ENCODE peak calls at places on chromosomes 12 and 14, in nine cellular contexts. Q is NCI-H1417, J is Calu3, W is gastrocnemius medialis, I is NCI-H460, P is T follicular helper cell, K is fibroblast of lung, O is H1, L is left colon. R is an unnamed sample.

GRCh38 chr14:75518625-75519024 is 3.6 kb upstream of the BATF start:
- DNase-seq in L (no peak), K (no peak), W (no peak), I (peak), O (no peak), Q (no peak), J (no peak), P (peak), R (peak)

GRCh38 chr12:12582193-12582881 is 19.7 kb upstream of the DUSP16 start:
- DNase-seq in O (no peak), Q (no peak), K (no peak), J (no peak), L (no peak), P (no peak), W (no peak), I (no peak), R (no peak)

GRCh38 chr14:51014625-51015024 is 70.3 kb upstream of the PYGL start:
- DNase-seq in K (no peak), L (no peak), P (no peak), Q (no peak), W (no peak), J (no peak), O (no peak), I (no peak), R (no peak)

GRCh38 chr14:96098309-96098998 is 59.3 kb downstream of the C14orf132 start:
- DNase-seq in O (peak), Q (peak), I (peak), K (peak), P (no peak), J (peak), W (no peak), L (peak), R (peak)

GRCh38 chr12:65232490-65233077 is 45.9 kb upstream of the MSRB3 start:
- DNase-seq in I (peak), P (no peak), Q (no peak), W (no peak), K (peak), J (no peak), O (no peak), L (no peak), R (peak)

GRCh38 chr12:77251799-77252198 is 186.4 kb upstream of the E2F7 start:
- DNase-seq in J (no peak), O (no peak), P (no peak), Q (no peak), W (no peak), L (no peak), I (no peak), K (no peak), R (no peak)

GRCh38 chr14:103719766-103720165 is 4.2 kb downstream of the ZFYVE21 start:
- DNase-seq in W (no peak), I (no peak), J (no peak), L (no peak), K (no peak), P (no peak), Q (no peak), O (no peak), R (no peak)

GRCh38 chr12:76259660-76260389 is 88.4 kb downstream of the BBS10 start:
- DNase-seq in I (no peak), J (no peak), Q (no peak), L (no peak), O (no peak), K (peak), P (no peak), W (peak), R (peak)

GRCh38 chr12:129911437-129912049 is 7.7 kb upstream of the TMEM132D start:
- DNase-seq in O (no peak), W (no peak), J (peak), L (no peak), I (peak), P (no peak), K (peak), Q (peak), R (peak)

GRCh38 chr12:3289702-3290101 is 201.3 kb upstream of the PRMT8 start:
- DNase-seq in J (no peak), O (no peak), Q (no peak), K (no peak), L (no peak), I (no peak), P (no peak), W (no peak), R (no peak)

GRCh38 chr12:97177482-97177881 is 270.4 kb downstream of the NEDD1 start:
- DNase-seq in W (no peak), P (no peak), O (no peak), I (no peak), Q (no peak), K (peak), J (no peak), L (no peak), R (peak)

GRCh38 chr12:109542014-109542413 is 31.3 kb downstream of the MMAB start:
- DNase-seq in I (no peak), Q (no peak), J (no peak), P (no peak), W (no peak), K (peak), O (no peak), L (no peak), R (peak)

GRCh38 chr12:121443193-121443829 is 43.4 kb downstream of the RNF34 start:
- DNase-seq in Q (peak), K (peak), O (peak), L (peak), I (peak), P (peak), W (peak), J (peak), R (peak)

GRCh38 chr12:3216726-3217682 is 139.8 kb downstream of the TSPAN9 start:
- DNase-seq in K (peak), P (no peak), J (no peak), Q (no peak), I (no peak), O (no peak), L (no peak), W (no peak), R (peak)

GRCh38 chr12:122471324-122472226 is 29.2 kb downstream of the ZCCHC8 start:
- DNase-seq in W (no peak), K (peak), O (no peak), Q (peak), J (peak), I (peak), P (no peak), L (no peak), R (peak)

GRCh38 chr12:114821571-114821970 is 137.6 kb upstream of the TBX3 start:
- DNase-seq in W (no peak), L (no peak), O (no peak), P (no peak), Q (no peak), K (peak), J (no peak), I (no peak), R (no peak)

GRCh38 chr12:97960741-97961608 is 498.4 kb downstream of the RMST start:
- DNase-seq in I (peak), K (peak), W (no peak), Q (peak), P (no peak), O (no peak), J (peak), L (no peak), R (peak)

GRCh38 chr12:132161046-132161781 is 17.0 kb downstream of the NOC4L start:
- DNase-seq in W (no peak), O (no peak), P (no peak), K (peak), J (no peak), I (no peak), L (no peak), Q (no peak), R (no peak)

GRCh38 chr12:49955899-49956662 is 5.5 kb downstream of the AQP2 start:
- DNase-seq in L (no peak), J (no peak), O (no peak), W (no peak), P (no peak), I (no peak), Q (no peak), K (no peak), R (no peak)

GRCh38 chr12:31005256-31005943 is 68.3 kb upstream of the DDX11 start:
- DNase-seq in K (no peak), O (no peak), L (no peak), Q (no peak), J (no peak), P (no peak), I (no peak), W (no peak), R (no peak)

GRCh38 chr14:100100032-100100405 is 34.8 kb downstream of the EVL start:
- DNase-seq in P (no peak), W (no peak), J (no peak), K (no peak), Q (no peak), L (no peak), O (no peak), I (no peak), R (no peak)

GRCh38 chr12:67958187-67958586 is 31.1 kb upstream of the IFNG-AS1 start:
- DNase-seq in K (no peak), P (no peak), J (no peak), I (no peak), Q (no peak), O (no peak), L (no peak), W (no peak), R (no peak)

GRCh38 chr12:116882742-116883141 is 1.5 kb upstream of the HRK start:
- DNase-seq in L (no peak), I (peak), J (no peak), Q (no peak), K (peak), O (no peak), P (no peak), W (no peak), R (no peak)

GRCh38 chr14:97287956-97288355 is 490.8 kb downstream of the VRK1 start:
- DNase-seq in J (no peak), I (no peak), O (no peak), W (no peak), K (no peak), Q (no peak), L (no peak), P (no peak), R (no peak)

GRCh38 chr12:102824218-102824835 is 92.7 kb downstream of the PAH start:
- DNase-seq in P (no peak), O (peak), J (peak), K (peak), L (no peak), I (peak), Q (no peak), W (no peak), R (no peak)

GRCh38 chr12:49541140-49541861 is 2.5 kb downstream of the KCNH3 start:
- DNase-seq in I (no peak), Q (no peak), L (no peak), W (no peak), P (no peak), K (no peak), O (no peak), J (no peak), R (no peak)

GRCh38 chr12:23659151-23659550 is 290.3 kb downstream of the SOX5 start:
- DNase-seq in K (no peak), Q (no peak), O (no peak), I (no peak), J (no peak), P (no peak), W (no peak), L (no peak), R (no peak)

GRCh38 chr12:123907726-123908476 is 64.7 kb downstream of the CCDC92 start:
- DNase-seq in O (no peak), W (no peak), K (no peak), P (no peak), L (no peak), I (no peak), Q (no peak), J (no peak), R (no peak)

GRCh38 chr12:4133029-4133428 is 140.5 kb upstream of the CCND2 start:
- DNase-seq in I (no peak), Q (no peak), L (no peak), K (no peak), O (no peak), J (no peak), P (no peak), W (no peak), R (no peak)

GRCh38 chr14:53539489-53540126 is 386.5 kb upstream of the DDHD1 start:
- DNase-seq in I (peak), O (peak), L (peak), K (peak), P (peak), W (peak), J (peak), Q (peak), R (peak)

GRCh38 chr12:52776913-52777395 is at the start of gene KRT76:
- DNase-seq in W (no peak), O (no peak), K (no peak), Q (no peak), P (no peak), I (no peak), J (no peak), L (no peak), R (no peak)

GRCh38 chr12:121775501-121775900 is 18.0 kb downstream of the RHOF start:
- DNase-seq in O (no peak), P (no peak), K (no peak), J (no peak), L (no peak), W (no peak), I (no peak), Q (no peak), R (no peak)

GRCh38 chr12:113366827-113367226 is 8.4 kb downstream of the PLBD2 start:
- DNase-seq in P (no peak), L (no peak), K (peak), W (peak), O (no peak), Q (no peak), J (no peak), I (no peak), R (no peak)

GRCh38 chr14:42884100-42884499 is 1277.4 kb downstream of the LRFN5 start:
- DNase-seq in J (no peak), O (no peak), I (peak), Q (peak), W (no peak), K (peak), L (no peak), P (no peak), R (peak)

GRCh38 chr12:2291182-2291832 is 238.5 kb downstream of the CACNA1C start:
- DNase-seq in O (no peak), Q (no peak), I (peak), P (peak), J (peak), L (no peak), W (no peak), K (no peak), R (peak)

GRCh38 chr14:59823190-59823589 is 47.4 kb downstream of the RTN1 start:
- DNase-seq in L (no peak), P (no peak), I (no peak), K (no peak), J (no peak), W (no peak), Q (no peak), O (no peak), R (no peak)

GRCh38 chr14:91159182-91159581 is 45.3 kb downstream of the DGLUCY start:
- DNase-seq in O (no peak), W (no peak), Q (no peak), L (no peak), K (no peak), P (no peak), I (no peak), J (no peak), R (no peak)

GRCh38 chr12:121365416-121366062 is 13.3 kb upstream of the ANAPC5 start:
- DNase-seq in P (no peak), W (no peak), K (peak), J (no peak), Q (no peak), O (no peak), I (no peak), L (no peak), R (no peak)

GRCh38 chr14:92675421-92675820 is 73.0 kb downstream of the LGMN start:
- DNase-seq in W (no peak), P (no peak), O (no peak), I (no peak), L (no peak), J (no peak), K (no peak), Q (no peak), R (no peak)